ENCODE peak calls at places on chromosome 12, in four cellular contexts. O is lower lobe of right lung, V is GM23248, K is left ventricle myocardium inferior. Z is an unnamed sample.

GRCh38 chr12:5520037-5520436 is 88.1 kb downstream of the NTF3 start:
- DNase-seq in K (no peak), O (no peak), V (no peak), Z (no peak)

GRCh38 chr12:64916431-64916830 is 92.0 kb downstream of the TBC1D30 start:
- DNase-seq in K (no peak), V (no peak), O (no peak), Z (no peak)

GRCh38 chr12:28899951-28900350 is 249.1 kb upstream of the FAR2 start:
- DNase-seq in O (no peak), V (peak; percentile 93), K (no peak), Z (no peak)

GRCh38 chr12:38588618-38589309 is 272.2 kb downstream of the ALG10B start:
- DNase-seq in V (no peak), O (no peak), K (no peak), Z (no peak)

GRCh38 chr12:1605129-1606020 is 11.0 kb upstream of the FBXL14 start:
- DNase-seq in K (peak; percentile 66), V (peak; percentile 91), O (peak; percentile 77), Z (peak; percentile 85)

GRCh38 chr12:106291342-106291741 is 11.2 kb upstream of the TCP11L2 start:
- DNase-seq in K (no peak), V (no peak), O (no peak), Z (no peak)

GRCh38 chr12:89782807-89783206 is 74.2 kb upstream of the ATP2B1 start:
- DNase-seq in O (no peak), K (no peak), V (peak; percentile 41), Z (no peak)

GRCh38 chr12:65824314-65824563 is at the start of gene HMGA2:
- DNase-seq in O (peak; percentile 51), V (peak; percentile 90), K (no peak), Z (peak; percentile 50)

GRCh38 chr12:117686911-117687377 is 281.8 kb downstream of the KSR2 start:
- DNase-seq in V (peak; percentile 91), O (no peak), K (no peak), Z (peak; percentile 47)

GRCh38 chr12:14589169-14590004 is 21.7 kb upstream of the PLBD1 start:
- DNase-seq in O (no peak), V (no peak), K (no peak), Z (no peak)

GRCh38 chr12:109191621-109192250 is 75.3 kb downstream of the ACACB start:
- DNase-seq in V (peak; percentile 22), K (no peak), O (no peak), Z (no peak)

GRCh38 chr12:119176267-119177055 is 2.3 kb upstream of the HSPB8 start:
- DNase-seq in O (peak; percentile 84), V (peak; percentile 99), K (peak; percentile 90), Z (peak; percentile 96)

GRCh38 chr12:77102691-77103090 is 37.3 kb upstream of the E2F7 start:
- DNase-seq in V (peak; percentile 80), O (no peak), K (no peak), Z (no peak)

GRCh38 chr12:26896913-26897312 is 40.9 kb downstream of the INTS13 start:
- DNase-seq in O (no peak), K (no peak), V (no peak), Z (no peak)

GRCh38 chr12:70386771-70387170 is 20.7 kb downstream of the KCNMB4 start:
- DNase-seq in V (no peak), O (no peak), K (no peak), Z (no peak)

DNA sequence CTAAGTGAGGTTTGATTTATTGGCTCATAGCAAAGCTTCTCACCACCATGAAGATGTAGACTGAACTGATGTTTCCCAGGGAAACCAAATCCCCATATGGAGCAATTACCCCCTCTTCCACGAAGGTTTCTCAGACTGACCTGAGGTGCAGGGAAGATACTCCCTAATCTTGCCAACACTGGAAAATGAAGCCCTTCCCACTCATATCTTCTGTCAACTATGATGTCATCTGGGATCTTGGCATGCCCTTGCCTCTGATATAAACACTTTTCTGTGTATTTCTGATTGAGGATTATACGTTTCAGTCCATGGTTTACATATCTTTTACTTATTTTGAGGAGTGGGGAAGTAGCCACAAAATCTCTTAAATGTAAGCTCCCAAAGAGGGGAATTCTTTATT is 14.1 kb upstream of the CISTR start:
- DNase-seq in O (no peak), V (no peak), K (no peak), Z (no peak)
- H3K27me3 ChIP-seq in O (peaks cover 48% of the 10 kb centered on the region), V (peaks cover 52% of the 10 kb centered on the region), K (peaks cover 87% of the 10 kb centered on the region), Z (no peaks in the 10 kb centered on the region)

GRCh38 chr12:123972448-123973401 is at the start of the genes CCDC92 and ZNF664:
- DNase-seq in V (peak; percentile 93), O (peak; percentile 94), K (peak; percentile 93), Z (peak; percentile 97)
- H3K27me3 ChIP-seq in V (no peaks in the 10 kb centered on the region), O (no peaks in the 10 kb centered on the region), K (no peaks in the 10 kb centered on the region), Z (no peaks in the 10 kb centered on the region)

DNA sequence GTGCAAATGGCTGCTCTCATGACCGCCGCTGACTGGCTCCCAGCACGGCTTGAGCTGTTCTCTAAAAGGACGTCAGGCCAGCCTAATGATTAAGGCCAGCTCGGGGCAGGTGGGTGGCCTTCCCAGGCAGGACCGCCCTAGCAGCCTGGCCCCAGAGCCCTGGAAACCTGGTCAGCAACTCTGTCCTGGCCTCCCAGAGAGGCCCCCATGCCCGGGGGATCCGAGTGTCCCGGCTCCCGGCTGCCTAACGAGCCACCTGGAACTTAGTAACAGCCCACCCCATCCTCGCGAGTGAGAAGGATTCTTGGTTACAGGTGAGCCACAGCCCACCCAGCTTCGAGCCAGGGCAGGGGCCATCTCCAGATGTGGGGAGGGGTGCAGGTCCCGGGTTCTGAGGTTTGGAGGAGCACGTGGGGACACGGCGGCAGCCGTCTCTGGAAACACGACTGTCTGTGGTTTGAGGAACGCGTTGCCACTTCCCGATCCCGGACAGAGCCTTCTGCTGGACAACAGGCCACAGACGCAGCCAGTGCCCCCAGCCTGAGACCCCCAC is 73.8 kb upstream of the FBRSL1 start:
- DNase-seq in K (no peak), V (no peak), O (no peak), Z (no peak)
- H3K27me3 ChIP-seq in K (peaks cover 76% of the 10 kb centered on the region), V (peaks cover 41% of the 10 kb centered on the region), O (peaks cover 38% of the 10 kb centered on the region), Z (no peaks in the 10 kb centered on the region)

GRCh38 chr12:52822771-52823510 is 9.0 kb upstream of the KRT4 start:
- DNase-seq in K (no peak), V (no peak), O (no peak), Z (peak; percentile 22)
- H3K27me3 ChIP-seq in K (peaks cover 60% of the 10 kb centered on the region), V (peaks cover 20% of the 10 kb centered on the region), O (peaks cover 36% of the 10 kb centered on the region), Z (no peaks in the 10 kb centered on the region)

GRCh38 chr12:42482820-42483533 is 106.6 kb downstream of the PRICKLE1 start:
- DNase-seq in K (peak; percentile 79), O (peak; percentile 80), V (peak; percentile 82), Z (peak; percentile 94)
- H3K27me3 ChIP-seq in K (no peaks in the 10 kb centered on the region), O (no peaks in the 10 kb centered on the region), V (no peaks in the 10 kb centered on the region), Z (no peaks in the 10 kb centered on the region)

DNA sequence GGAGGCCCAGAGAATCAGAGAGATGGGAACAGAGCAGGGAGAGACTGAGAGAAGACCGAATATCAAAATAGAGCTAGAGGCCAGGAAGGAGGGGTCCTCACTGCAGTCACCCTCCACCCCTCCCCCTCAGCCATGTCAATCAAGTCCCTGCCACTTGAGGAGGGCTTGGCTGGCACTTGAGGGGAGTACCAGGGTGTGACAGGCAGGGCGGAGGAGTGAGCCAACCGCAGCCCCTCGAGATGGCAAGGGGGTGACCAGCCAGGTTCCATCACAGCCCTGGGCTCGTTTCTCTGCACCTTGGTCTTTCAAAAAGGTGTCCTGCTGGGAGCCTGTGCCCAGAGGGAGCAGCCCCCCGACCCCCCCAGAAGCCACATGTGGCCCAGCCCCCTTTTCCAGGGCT is 4.2 kb downstream of the AQP5 start:
- DNase-seq in V (no peak), K (no peak), O (no peak), Z (no peak)
- H3K27me3 ChIP-seq in V (peaks cover 14% of the 10 kb centered on the region), K (peaks cover 62% of the 10 kb centered on the region), O (peaks cover 26% of the 10 kb centered on the region), Z (no peaks in the 10 kb centered on the region)

GRCh38 chr12:16920451-16920850 is 314.5 kb upstream of the LMO3 start:
- DNase-seq in K (no peak), V (no peak), O (no peak), Z (no peak)
- H3K27me3 ChIP-seq in K (no peaks in the 10 kb centered on the region), V (no peaks in the 10 kb centered on the region), O (no peaks in the 10 kb centered on the region), Z (no peaks in the 10 kb centered on the region)

GRCh38 chr12:112328411-112329124 is 53.7 kb downstream of the HECTD4 start:
- DNase-seq in K (no peak), O (no peak), V (peak; percentile 28), Z (no peak)

GRCh38 chr12:112322882-112323547 is 59.2 kb downstream of the HECTD4 start:
- DNase-seq in V (no peak), K (no peak), O (no peak), Z (no peak)

GRCh38 chr12:112325648-112326207 is 56.5 kb downstream of the HECTD4 start:
- DNase-seq in K (no peak), O (no peak), V (no peak), Z (no peak)

GRCh38 chr12:112327209-112327930 is 54.9 kb downstream of the HECTD4 start:
- DNase-seq in V (no peak), K (no peak), O (no peak), Z (no peak)

GRCh38 chr12:112325157-112325556 is 57.1 kb downstream of the HECTD4 start:
- DNase-seq in V (no peak), O (no peak), K (no peak), Z (no peak)
- H3K27me3 ChIP-seq in V (no peaks in the 10 kb centered on the region), O (no peaks in the 10 kb centered on the region), K (no peaks in the 10 kb centered on the region), Z (no peaks in the 10 kb centered on the region)

DNA sequence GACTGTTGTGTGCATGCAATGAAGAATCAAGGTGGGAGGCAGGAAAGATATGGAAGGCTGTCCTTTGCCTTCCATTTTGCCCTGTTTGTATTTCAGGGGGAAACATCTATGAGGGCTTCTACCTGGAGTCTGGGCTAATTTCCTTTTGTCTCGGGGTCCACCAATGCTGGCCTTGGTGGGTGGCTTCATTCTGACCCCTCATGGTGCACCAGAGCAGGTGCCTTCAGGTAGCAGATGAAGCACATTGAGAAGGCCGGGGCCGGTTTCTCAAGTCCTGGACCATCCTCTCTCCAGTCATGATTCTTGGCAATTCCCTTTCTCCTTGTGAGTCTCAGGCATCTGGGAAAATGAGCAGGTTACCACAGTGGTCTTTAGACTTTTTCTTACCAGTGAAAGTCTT is 47.2 kb downstream of the RPH3A start:
- DNase-seq in O (no peak), V (no peak), K (no peak), Z (no peak)
- H3K27me3 ChIP-seq in O (peaks cover 19% of the 10 kb centered on the region), V (no peaks in the 10 kb centered on the region), K (peaks cover 90% of the 10 kb centered on the region), Z (no peaks in the 10 kb centered on the region)

DNA sequence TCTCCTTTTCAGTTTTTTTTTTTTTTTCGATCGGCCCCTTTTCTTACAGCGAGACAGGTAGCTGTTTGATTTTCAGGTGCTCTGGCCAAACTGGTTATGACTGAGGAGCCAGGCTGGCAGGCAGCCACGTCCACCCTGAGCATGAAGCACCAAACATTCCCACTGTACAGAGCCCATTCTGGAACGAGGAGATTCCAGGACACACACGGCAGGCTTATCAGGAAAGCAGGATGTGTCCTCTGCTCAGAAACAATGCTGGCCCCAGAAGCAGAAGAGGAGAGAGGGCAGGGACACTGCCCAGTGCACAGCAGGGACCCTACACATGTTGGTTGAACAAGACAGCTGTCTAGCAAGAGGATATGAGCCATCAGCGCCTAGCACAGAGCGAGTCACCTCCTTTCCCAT is 3.7 kb upstream of the KRT2 start:
- DNase-seq in V (no peak), O (peak; percentile 60), K (no peak), Z (no peak)
- H3K27me3 ChIP-seq in V (peaks cover 60% of the 10 kb centered on the region), O (peaks cover 4% of the 10 kb centered on the region), K (peaks cover 39% of the 10 kb centered on the region), Z (no peaks in the 10 kb centered on the region)

Z was measured in aorta.